ENCODE peak calls at places on chromosomes 3 and 15, in five cellular contexts. One of them, this sample, is unnamed.

GRCh38 chr3:189308594-189308993 is 136.8 kb downstream of the TPRG1 start:
- DNase-seq in upper lobe of right lung: no peak
- DNase-seq in DND-41: no peak
- DNase-seq in A549: no peak
- DNase-seq in kidney: no peak
- DNase-seq in this sample: no peak

GRCh38 chr3:52704611-52705437 is 767 bp downstream of the GLT8D1 start:
- DNase-seq in upper lobe of right lung: no peak
- DNase-seq in DND-41: peak
- DNase-seq in A549: peak
- DNase-seq in kidney: no peak
- DNase-seq in this sample: no peak

GRCh38 chr3:187994221-187995085 is 159.5 kb upstream of the LPP start:
- DNase-seq in upper lobe of right lung: no peak
- DNase-seq in DND-41: peak
- DNase-seq in A549: no peak
- DNase-seq in kidney: no peak
- DNase-seq in this sample: no peak

GRCh38 chr3:172103724-172104123 is 64.3 kb downstream of the FNDC3B start:
- DNase-seq in upper lobe of right lung: no peak
- DNase-seq in DND-41: no peak
- DNase-seq in A549: no peak
- DNase-seq in kidney: no peak
- DNase-seq in this sample: no peak

GRCh38 chr3:156583469-156583868 is 28.6 kb upstream of the SSR3 start:
- DNase-seq in upper lobe of right lung: no peak
- DNase-seq in DND-41: no peak
- DNase-seq in A549: no peak
- DNase-seq in kidney: no peak
- DNase-seq in this sample: no peak

GRCh38 chr15:58228708-58229107 is 90.5 kb downstream of the AQP9 start:
- DNase-seq in upper lobe of right lung: no peak
- DNase-seq in DND-41: no peak
- DNase-seq in A549: peak
- DNase-seq in kidney: no peak
- DNase-seq in this sample: no peak

GRCh38 chr3:178320481-178321352 is 215.5 kb upstream of the KCNMB2 start:
- DNase-seq in upper lobe of right lung: no peak
- DNase-seq in DND-41: no peak
- DNase-seq in A549: no peak
- DNase-seq in kidney: peak
- DNase-seq in this sample: no peak

GRCh38 chr15:88621789-88622604 is 857 bp downstream of the AEN start:
- DNase-seq in upper lobe of right lung: no peak
- DNase-seq in DND-41: peak
- DNase-seq in A549: peak
- DNase-seq in kidney: no peak
- DNase-seq in this sample: no peak

GRCh38 chr3:190972840-190973270 is 110.4 kb upstream of the GMNC start:
- DNase-seq in upper lobe of right lung: no peak
- DNase-seq in DND-41: no peak
- DNase-seq in A549: no peak
- DNase-seq in kidney: no peak
- DNase-seq in this sample: no peak

GRCh38 chr3:128052831-128053419 is 688 bp downstream of the SEC61A1 start:
- DNase-seq in upper lobe of right lung: no peak
- DNase-seq in DND-41: no peak
- DNase-seq in A549: no peak
- DNase-seq in kidney: no peak
- DNase-seq in this sample: no peak

GRCh38 chr3:110677506-110677905 is 394.1 kb upstream of the NECTIN3 start:
- DNase-seq in upper lobe of right lung: no peak
- DNase-seq in DND-41: no peak
- DNase-seq in A549: no peak
- DNase-seq in kidney: no peak
- DNase-seq in this sample: no peak

GRCh38 chr3:61030469-61031035 is 220.7 kb downstream of the FHIT start:
- DNase-seq in upper lobe of right lung: no peak
- DNase-seq in DND-41: no peak
- DNase-seq in A549: no peak
- DNase-seq in kidney: no peak
- DNase-seq in this sample: no peak

GRCh38 chr3:195110647-195111321 is 160.2 kb downstream of the XXYLT1 start:
- DNase-seq in upper lobe of right lung: peak
- DNase-seq in DND-41: no peak
- DNase-seq in A549: no peak
- DNase-seq in kidney: peak
- DNase-seq in this sample: peak

GRCh38 chr3:17985658-17986392 is 243.4 kb upstream of the TBC1D5 start:
- DNase-seq in upper lobe of right lung: no peak
- DNase-seq in DND-41: no peak
- DNase-seq in A549: no peak
- DNase-seq in kidney: no peak
- DNase-seq in this sample: no peak

GRCh38 chr3:59258591-59258990 is 208.8 kb upstream of the CFAP20DC start:
- DNase-seq in upper lobe of right lung: no peak
- DNase-seq in DND-41: no peak
- DNase-seq in A549: no peak
- DNase-seq in kidney: no peak
- DNase-seq in this sample: no peak

GRCh38 chr3:101466465-101467309 is 46.3 kb downstream of the SENP7 start:
- DNase-seq in upper lobe of right lung: no peak
- DNase-seq in DND-41: no peak
- DNase-seq in A549: peak
- DNase-seq in kidney: peak
- DNase-seq in this sample: peak

GRCh38 chr3:135706758-135707375 is 258.7 kb upstream of the PPP2R3A start:
- DNase-seq in upper lobe of right lung: no peak
- DNase-seq in DND-41: no peak
- DNase-seq in A549: no peak
- DNase-seq in kidney: no peak
- DNase-seq in this sample: no peak

GRCh38 chr15:75349851-75350588 is 3.2 kb downstream of the NEIL1 start:
- DNase-seq in upper lobe of right lung: peak
- DNase-seq in DND-41: peak
- DNase-seq in A549: no peak
- DNase-seq in kidney: peak
- DNase-seq in this sample: peak

GRCh38 chr3:16759227-16759903 is 125.4 kb upstream of the PLCL2 start:
- DNase-seq in upper lobe of right lung: no peak
- DNase-seq in DND-41: no peak
- DNase-seq in A549: no peak
- DNase-seq in kidney: no peak
- DNase-seq in this sample: no peak

GRCh38 chr3:168047190-168047795 is 48.4 kb downstream of the GOLIM4 start:
- DNase-seq in upper lobe of right lung: no peak
- DNase-seq in DND-41: no peak
- DNase-seq in A549: peak
- DNase-seq in kidney: no peak
- DNase-seq in this sample: no peak

GRCh38 chr3:168047936-168048335 is 47.8 kb downstream of the GOLIM4 start:
- DNase-seq in upper lobe of right lung: no peak
- DNase-seq in DND-41: no peak
- DNase-seq in A549: no peak
- DNase-seq in kidney: no peak
- DNase-seq in this sample: no peak

GRCh38 chr3:168040624-168041208 is 55.0 kb downstream of the GOLIM4 start:
- DNase-seq in upper lobe of right lung: no peak
- DNase-seq in DND-41: no peak
- DNase-seq in A549: peak
- DNase-seq in kidney: no peak
- DNase-seq in this sample: no peak

GRCh38 chr3:168048414-168049330 is 47.1 kb downstream of the GOLIM4 start:
- DNase-seq in upper lobe of right lung: no peak
- DNase-seq in DND-41: no peak
- DNase-seq in A549: no peak
- DNase-seq in kidney: no peak
- DNase-seq in this sample: no peak

GRCh38 chr3:168044049-168044448 is 51.7 kb downstream of the GOLIM4 start:
- DNase-seq in upper lobe of right lung: no peak
- DNase-seq in DND-41: no peak
- DNase-seq in A549: no peak
- DNase-seq in kidney: no peak
- DNase-seq in this sample: no peak
- TF ChIP-seq CTCF in upper lobe of right lung: no peak
- TF ChIP-seq CTCF in DND-41: no peak
- TF ChIP-seq CTCF in A549: no peak
- TF ChIP-seq CTCF in kidney: no peak
- TF ChIP-seq CTCF in this sample: no peak

GRCh38 chr3:114624047-114624445 is 330.2 kb downstream of the TIGIT start:
- DNase-seq in upper lobe of right lung: no peak
- DNase-seq in DND-41: no peak
- DNase-seq in A549: peak
- DNase-seq in kidney: peak
- DNase-seq in this sample: no peak
- H3K4me3 ChIP-seq in upper lobe of right lung: peak
- H3K4me3 ChIP-seq in DND-41: no peak
- H3K4me3 ChIP-seq in A549: peak
- H3K4me3 ChIP-seq in kidney: peak
- H3K4me3 ChIP-seq in this sample: peak

DNA sequence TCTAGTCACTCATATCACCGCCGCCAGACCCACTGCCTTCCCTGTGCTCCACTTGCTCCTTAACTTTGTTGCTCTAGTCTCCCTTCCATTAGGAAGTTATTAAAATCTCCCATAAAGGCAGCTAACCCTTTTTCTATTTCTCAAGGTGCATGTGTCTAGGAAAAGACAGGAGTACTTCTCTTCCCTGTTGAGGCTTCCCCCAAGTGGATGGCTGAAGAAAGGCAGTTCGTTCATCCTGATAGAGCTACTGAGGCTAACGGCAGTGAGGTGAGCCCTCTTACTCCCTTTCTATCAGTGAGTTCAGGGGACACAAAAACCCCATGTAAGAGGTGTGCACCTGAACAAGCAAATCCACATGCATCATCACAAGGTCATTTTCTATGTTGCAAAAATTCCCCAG is 397.8 kb downstream of the IGSF11 start:
- DNase-seq in upper lobe of right lung: no peak
- DNase-seq in DND-41: no peak
- DNase-seq in A549: peak
- DNase-seq in kidney: no peak
- DNase-seq in this sample: no peak
- TF ChIP-seq CTCF in upper lobe of right lung: no peak
- TF ChIP-seq CTCF in DND-41: peak
- TF ChIP-seq CTCF in A549: no peak
- TF ChIP-seq CTCF in kidney: no peak
- TF ChIP-seq CTCF in this sample: no peak

GRCh38 chr3:155325263-155325835 is 31.9 kb upstream of the STRIT1 start:
- DNase-seq in upper lobe of right lung: no peak
- DNase-seq in DND-41: no peak
- DNase-seq in A549: peak
- DNase-seq in kidney: no peak
- DNase-seq in this sample: no peak
- H3K4me3 ChIP-seq in upper lobe of right lung: peak
- H3K4me3 ChIP-seq in DND-41: no peak
- H3K4me3 ChIP-seq in A549: peak
- H3K4me3 ChIP-seq in kidney: peak
- H3K4me3 ChIP-seq in this sample: peak

DNA sequence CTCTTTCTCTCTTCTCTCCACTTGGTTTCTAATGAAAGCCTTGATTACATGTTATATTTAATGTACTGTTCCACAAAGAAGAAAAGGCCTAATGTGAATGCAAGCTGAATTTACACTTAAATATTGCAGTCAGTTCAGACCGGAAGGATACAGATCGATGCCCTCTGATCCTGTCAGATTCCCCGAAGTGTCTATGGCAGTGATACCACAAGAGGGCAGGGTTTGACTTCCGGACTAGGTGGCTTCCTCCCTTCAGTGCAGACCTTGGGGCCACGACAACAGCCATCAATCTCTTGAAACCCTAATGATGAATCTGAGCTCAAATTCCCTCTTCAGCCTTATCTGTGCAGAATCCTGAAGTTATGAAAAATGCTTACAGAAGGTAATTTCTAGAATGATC is 29.5 kb downstream of the AGTR1 start:
- DNase-seq in upper lobe of right lung: no peak
- DNase-seq in DND-41: peak
- DNase-seq in A549: peak
- DNase-seq in kidney: no peak
- DNase-seq in this sample: no peak
- TF ChIP-seq CTCF in upper lobe of right lung: peak
- TF ChIP-seq CTCF in DND-41: peak
- TF ChIP-seq CTCF in A549: peak
- TF ChIP-seq CTCF in kidney: peak
- TF ChIP-seq CTCF in this sample: no peak

GRCh38 chr15:96183927-96184266 is 146.6 kb upstream of the NR2F2 start:
- DNase-seq in upper lobe of right lung: no peak
- DNase-seq in DND-41: no peak
- DNase-seq in A549: peak
- DNase-seq in kidney: no peak
- DNase-seq in this sample: no peak

GRCh38 chr15:96181217-96181616 is 149.3 kb upstream of the NR2F2 start:
- DNase-seq in upper lobe of right lung: no peak
- DNase-seq in DND-41: no peak
- DNase-seq in A549: no peak
- DNase-seq in kidney: no peak
- DNase-seq in this sample: no peak

GRCh38 chr15:96180062-96180745 is 150.3 kb upstream of the NR2F2 start:
- DNase-seq in upper lobe of right lung: no peak
- DNase-seq in DND-41: no peak
- DNase-seq in A549: no peak
- DNase-seq in kidney: no peak
- DNase-seq in this sample: no peak

GRCh38 chr15:96183020-96183926 is 147.2 kb upstream of the NR2F2 start:
- DNase-seq in upper lobe of right lung: no peak
- DNase-seq in DND-41: no peak
- DNase-seq in A549: peak
- DNase-seq in kidney: no peak
- DNase-seq in this sample: no peak

GRCh38 chr15:96181873-96182301 is 148.6 kb upstream of the NR2F2 start:
- DNase-seq in upper lobe of right lung: peak
- DNase-seq in DND-41: no peak
- DNase-seq in A549: no peak
- DNase-seq in kidney: no peak
- DNase-seq in this sample: no peak
- H3K4me3 ChIP-seq in upper lobe of right lung: no peak
- H3K4me3 ChIP-seq in DND-41: no peak
- H3K4me3 ChIP-seq in A549: no peak
- H3K4me3 ChIP-seq in kidney: no peak
- H3K4me3 ChIP-seq in this sample: no peak

DNA sequence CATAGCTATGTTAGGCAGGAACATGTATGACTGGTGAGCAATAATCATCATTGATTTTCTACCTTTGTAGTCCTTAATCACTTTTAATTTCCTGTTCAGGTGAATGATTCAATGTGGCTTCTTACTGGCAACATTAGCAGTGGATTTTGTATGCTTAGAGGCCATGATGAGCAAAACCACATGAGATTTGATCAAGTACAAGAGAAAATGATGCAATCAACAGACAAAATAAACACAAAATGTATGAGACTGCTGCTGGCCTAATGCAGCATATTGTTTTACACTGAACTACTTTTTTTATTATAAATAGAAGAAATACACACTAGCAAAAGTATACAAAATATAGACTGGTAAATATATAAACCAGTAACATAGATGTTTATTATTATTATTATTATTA is 47.5 kb upstream of the SI start:
- DNase-seq in upper lobe of right lung: no peak
- DNase-seq in DND-41: no peak
- DNase-seq in A549: no peak
- DNase-seq in kidney: no peak
- DNase-seq in this sample: no peak
- TF ChIP-seq CTCF in upper lobe of right lung: no peak
- TF ChIP-seq CTCF in DND-41: no peak
- TF ChIP-seq CTCF in A549: no peak
- TF ChIP-seq CTCF in kidney: no peak
- TF ChIP-seq CTCF in this sample: no peak